ENCODE peak calls at places on chromosome 7, in six cellular contexts. One of them, this sample, is unnamed. For H3K27me3, the result is how much of the 10 kb centered on the place peaks cover.

GRCh38 chr7:36210542-36210941 is 57.5 kb downstream of the EEPD1 start:
- DNase-seq in GM23338: no peak
- DNase-seq in body of pancreas: no peak
- DNase-seq in cardiac muscle cell: no peak
- DNase-seq in astrocyte: no peak
- DNase-seq in psoas muscle: peak
- DNase-seq in this sample: no peak

GRCh38 chr7:34382166-34382893 is 275.7 kb upstream of the NPSR1 start:
- DNase-seq in GM23338: no peak
- DNase-seq in body of pancreas: no peak
- DNase-seq in cardiac muscle cell: no peak
- DNase-seq in astrocyte: no peak
- DNase-seq in psoas muscle: no peak
- DNase-seq in this sample: no peak

GRCh38 chr7:23542752-23543151 is 11.0 kb upstream of the TRA2A start:
- DNase-seq in GM23338: no peak
- DNase-seq in body of pancreas: no peak
- DNase-seq in cardiac muscle cell: no peak
- DNase-seq in astrocyte: no peak
- DNase-seq in psoas muscle: no peak
- DNase-seq in this sample: no peak

GRCh38 chr7:130149575-130150139 is 55.5 kb downstream of the TMEM209 start:
- DNase-seq in GM23338: no peak
- DNase-seq in body of pancreas: peak
- DNase-seq in cardiac muscle cell: no peak
- DNase-seq in astrocyte: no peak
- DNase-seq in psoas muscle: no peak
- DNase-seq in this sample: no peak

GRCh38 chr7:124701955-124702354 is 63.6 kb downstream of the GPR37 start:
- DNase-seq in GM23338: no peak
- DNase-seq in body of pancreas: no peak
- DNase-seq in cardiac muscle cell: no peak
- DNase-seq in astrocyte: peak
- DNase-seq in psoas muscle: no peak
- DNase-seq in this sample: no peak

GRCh38 chr7:41578700-41579099 is 124.2 kb downstream of the INHBA start:
- DNase-seq in GM23338: no peak
- DNase-seq in body of pancreas: no peak
- DNase-seq in cardiac muscle cell: no peak
- DNase-seq in astrocyte: peak
- DNase-seq in psoas muscle: no peak
- DNase-seq in this sample: no peak

GRCh38 chr7:91201731-91202130 is 62.5 kb upstream of the FZD1 start:
- DNase-seq in GM23338: no peak
- DNase-seq in body of pancreas: no peak
- DNase-seq in cardiac muscle cell: no peak
- DNase-seq in astrocyte: no peak
- DNase-seq in psoas muscle: no peak
- DNase-seq in this sample: peak

GRCh38 chr7:130935564-130936157 is 201.7 kb upstream of the KLF14 start:
- DNase-seq in GM23338: no peak
- DNase-seq in body of pancreas: no peak
- DNase-seq in cardiac muscle cell: no peak
- DNase-seq in astrocyte: no peak
- DNase-seq in psoas muscle: no peak
- DNase-seq in this sample: no peak

GRCh38 chr7:155278921-155279320 is 18.8 kb upstream of the INSIG1 start:
- DNase-seq in GM23338: no peak
- DNase-seq in body of pancreas: no peak
- DNase-seq in cardiac muscle cell: no peak
- DNase-seq in astrocyte: no peak
- DNase-seq in psoas muscle: no peak
- DNase-seq in this sample: no peak

GRCh38 chr7:8597565-8597964 is 164.2 kb downstream of the NXPH1 start:
- DNase-seq in GM23338: no peak
- DNase-seq in body of pancreas: no peak
- DNase-seq in cardiac muscle cell: no peak
- DNase-seq in astrocyte: no peak
- DNase-seq in psoas muscle: no peak
- DNase-seq in this sample: no peak

GRCh38 chr7:84913731-84914130 is 273.1 kb downstream of the SEMA3D start:
- DNase-seq in GM23338: no peak
- DNase-seq in body of pancreas: no peak
- DNase-seq in cardiac muscle cell: no peak
- DNase-seq in astrocyte: peak
- DNase-seq in psoas muscle: no peak
- DNase-seq in this sample: no peak

GRCh38 chr7:114939484-114940097 is 17.7 kb downstream of the MDFIC start:
- DNase-seq in GM23338: peak
- DNase-seq in body of pancreas: no peak
- DNase-seq in cardiac muscle cell: no peak
- DNase-seq in astrocyte: no peak
- DNase-seq in psoas muscle: no peak
- DNase-seq in this sample: no peak

GRCh38 chr7:1492640-1493039 is 11.5 kb downstream of the INTS1 start:
- DNase-seq in GM23338: no peak
- DNase-seq in body of pancreas: no peak
- DNase-seq in cardiac muscle cell: no peak
- DNase-seq in astrocyte: no peak
- DNase-seq in psoas muscle: no peak
- DNase-seq in this sample: no peak

GRCh38 chr7:128137096-128137655 is 103.9 kb upstream of the LEP start:
- DNase-seq in GM23338: no peak
- DNase-seq in body of pancreas: no peak
- DNase-seq in cardiac muscle cell: peak
- DNase-seq in astrocyte: no peak
- DNase-seq in psoas muscle: no peak
- DNase-seq in this sample: no peak

GRCh38 chr7:7498881-7499280 is 36.8 kb downstream of the COL28A1 start:
- DNase-seq in GM23338: no peak
- DNase-seq in body of pancreas: no peak
- DNase-seq in cardiac muscle cell: no peak
- DNase-seq in astrocyte: no peak
- DNase-seq in psoas muscle: no peak
- DNase-seq in this sample: no peak

GRCh38 chr7:75772081-75773077 is at the start of gene CCL26:
- DNase-seq in GM23338: no peak
- DNase-seq in body of pancreas: peak
- DNase-seq in cardiac muscle cell: peak
- DNase-seq in astrocyte: peak
- DNase-seq in psoas muscle: peak
- DNase-seq in this sample: no peak

GRCh38 chr7:55432937-55433784 is 68.0 kb downstream of the LANCL2 start:
- DNase-seq in GM23338: peak
- DNase-seq in body of pancreas: no peak
- DNase-seq in cardiac muscle cell: peak
- DNase-seq in astrocyte: no peak
- DNase-seq in psoas muscle: no peak
- DNase-seq in this sample: peak

GRCh38 chr7:128189231-128189930 is 51.7 kb upstream of the LEP start:
- DNase-seq in GM23338: no peak
- DNase-seq in body of pancreas: no peak
- DNase-seq in cardiac muscle cell: no peak
- DNase-seq in astrocyte: no peak
- DNase-seq in psoas muscle: no peak
- DNase-seq in this sample: no peak

GRCh38 chr7:121020243-121020642 is 31.7 kb downstream of the CPED1 start:
- DNase-seq in GM23338: no peak
- DNase-seq in body of pancreas: no peak
- DNase-seq in cardiac muscle cell: peak
- DNase-seq in astrocyte: peak
- DNase-seq in psoas muscle: no peak
- DNase-seq in this sample: no peak

GRCh38 chr7:28754027-28754426 is 204.1 kb downstream of the TRIL start:
- DNase-seq in GM23338: no peak
- DNase-seq in body of pancreas: no peak
- DNase-seq in cardiac muscle cell: peak
- DNase-seq in astrocyte: peak
- DNase-seq in psoas muscle: no peak
- DNase-seq in this sample: no peak

GRCh38 chr7:46775776-46776175 is 806.1 kb downstream of the TNS3 start:
- DNase-seq in GM23338: no peak
- DNase-seq in body of pancreas: no peak
- DNase-seq in cardiac muscle cell: no peak
- DNase-seq in astrocyte: no peak
- DNase-seq in psoas muscle: no peak
- DNase-seq in this sample: no peak

GRCh38 chr7:5690931-5691461 is 90.5 kb downstream of the RNF216 start:
- DNase-seq in GM23338: no peak
- DNase-seq in body of pancreas: no peak
- DNase-seq in cardiac muscle cell: no peak
- DNase-seq in astrocyte: no peak
- DNase-seq in psoas muscle: peak
- DNase-seq in this sample: no peak

GRCh38 chr7:80318081-80318480 is 183.4 kb downstream of the GNAI1 start:
- DNase-seq in GM23338: peak
- DNase-seq in body of pancreas: no peak
- DNase-seq in cardiac muscle cell: no peak
- DNase-seq in astrocyte: no peak
- DNase-seq in psoas muscle: no peak
- DNase-seq in this sample: no peak

GRCh38 chr7:21134631-21135030 is 293.3 kb upstream of the SP4 start:
- DNase-seq in GM23338: no peak
- DNase-seq in body of pancreas: no peak
- DNase-seq in cardiac muscle cell: no peak
- DNase-seq in astrocyte: no peak
- DNase-seq in psoas muscle: no peak
- DNase-seq in this sample: no peak

GRCh38 chr7:124459101-124460052 is 306.2 kb downstream of the GPR37 start:
- DNase-seq in GM23338: no peak
- DNase-seq in body of pancreas: peak
- DNase-seq in cardiac muscle cell: no peak
- DNase-seq in astrocyte: peak
- DNase-seq in psoas muscle: no peak
- DNase-seq in this sample: no peak

GRCh38 chr7:15686209-15686956 is at the start of gene MEOX2:
- DNase-seq in GM23338: peak
- DNase-seq in body of pancreas: peak
- DNase-seq in cardiac muscle cell: peak
- DNase-seq in astrocyte: peak
- DNase-seq in psoas muscle: peak
- DNase-seq in this sample: peak
- H3K4me3 ChIP-seq in GM23338: peak
- H3K4me3 ChIP-seq in body of pancreas: no peak
- H3K4me3 ChIP-seq in cardiac muscle cell: peak
- H3K4me3 ChIP-seq in astrocyte: peak
- H3K4me3 ChIP-seq in psoas muscle: peak
- H3K4me3 ChIP-seq in this sample: peak

GRCh38 chr7:27148031-27148775 is 629 bp upstream of the HOXA6 start:
- DNase-seq in GM23338: peak
- DNase-seq in body of pancreas: peak
- DNase-seq in cardiac muscle cell: no peak
- DNase-seq in astrocyte: no peak
- DNase-seq in psoas muscle: peak
- DNase-seq in this sample: no peak
- H3K27me3 ChIP-seq in GM23338: half or more
- H3K27me3 ChIP-seq in body of pancreas: under half
- H3K27me3 ChIP-seq in cardiac muscle cell: half or more
- H3K27me3 ChIP-seq in astrocyte: half or more
- H3K27me3 ChIP-seq in psoas muscle: under half
- H3K27me3 ChIP-seq in this sample: half or more

GRCh38 chr7:101625076-101625914 is 3.8 kb downstream of the MYL10 start:
- DNase-seq in GM23338: peak
- DNase-seq in body of pancreas: no peak
- DNase-seq in cardiac muscle cell: peak
- DNase-seq in astrocyte: peak
- DNase-seq in psoas muscle: no peak
- DNase-seq in this sample: no peak
- TF ChIP-seq CTCF in GM23338: peak
- TF ChIP-seq CTCF in body of pancreas: no peak
- TF ChIP-seq CTCF in cardiac muscle cell: peak
- TF ChIP-seq CTCF in astrocyte: peak
- TF ChIP-seq CTCF in psoas muscle: no peak
- TF ChIP-seq CTCF in this sample: no peak

GRCh38 chr7:150382123-150382843 is 3.2 kb downstream of the ZNF775 start:
- DNase-seq in GM23338: no peak
- DNase-seq in body of pancreas: no peak
- DNase-seq in cardiac muscle cell: no peak
- DNase-seq in astrocyte: no peak
- DNase-seq in psoas muscle: no peak
- DNase-seq in this sample: no peak
- H3K4me3 ChIP-seq in GM23338: no peak
- H3K4me3 ChIP-seq in body of pancreas: no peak
- H3K4me3 ChIP-seq in cardiac muscle cell: no peak
- H3K4me3 ChIP-seq in astrocyte: no peak
- H3K4me3 ChIP-seq in psoas muscle: no peak
- H3K4me3 ChIP-seq in this sample: no peak

GRCh38 chr7:27203964-27204594 is 4.2 kb upstream of the HOXA13 start:
- DNase-seq in GM23338: no peak
- DNase-seq in body of pancreas: no peak
- DNase-seq in cardiac muscle cell: no peak
- DNase-seq in astrocyte: no peak
- DNase-seq in psoas muscle: no peak
- DNase-seq in this sample: no peak
- H3K27me3 ChIP-seq in GM23338: half or more
- H3K27me3 ChIP-seq in body of pancreas: under half
- H3K27me3 ChIP-seq in cardiac muscle cell: half or more
- H3K27me3 ChIP-seq in astrocyte: half or more
- H3K27me3 ChIP-seq in psoas muscle: under half
- H3K27me3 ChIP-seq in this sample: half or more

DNA sequence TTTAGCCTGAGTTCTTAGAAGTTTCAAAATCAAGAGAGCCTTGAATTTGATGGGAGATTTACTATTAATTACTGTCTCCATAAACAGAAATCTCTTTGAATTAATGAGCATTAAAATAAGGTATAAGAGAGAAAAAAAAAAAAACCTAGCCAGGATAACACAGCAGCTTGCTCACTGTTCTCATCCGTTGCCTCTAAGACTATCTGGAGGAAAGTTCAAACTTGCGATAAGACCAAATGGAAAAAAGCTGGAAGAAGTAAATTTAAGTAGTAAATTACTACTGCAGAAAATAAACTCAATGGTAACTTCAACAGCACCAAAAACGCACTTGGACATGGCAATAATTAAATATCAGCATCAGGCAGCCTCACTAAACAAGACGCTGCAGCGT is 36.7 kb downstream of the GNA12 start:
- DNase-seq in GM23338: no peak
- DNase-seq in body of pancreas: no peak
- DNase-seq in cardiac muscle cell: peak
- DNase-seq in astrocyte: no peak
- DNase-seq in psoas muscle: no peak
- DNase-seq in this sample: no peak
- TF ChIP-seq CTCF in GM23338: no peak
- TF ChIP-seq CTCF in body of pancreas: no peak
- TF ChIP-seq CTCF in cardiac muscle cell: no peak
- TF ChIP-seq CTCF in astrocyte: no peak
- TF ChIP-seq CTCF in psoas muscle: no peak
- TF ChIP-seq CTCF in this sample: no peak

GRCh38 chr7:100472121-100472851 is 6.7 kb downstream of the TSC22D4 start:
- DNase-seq in GM23338: no peak
- DNase-seq in body of pancreas: no peak
- DNase-seq in cardiac muscle cell: no peak
- DNase-seq in astrocyte: no peak
- DNase-seq in psoas muscle: no peak
- DNase-seq in this sample: no peak
- H3K4me3 ChIP-seq in GM23338: no peak
- H3K4me3 ChIP-seq in body of pancreas: no peak
- H3K4me3 ChIP-seq in cardiac muscle cell: no peak
- H3K4me3 ChIP-seq in astrocyte: no peak
- H3K4me3 ChIP-seq in psoas muscle: no peak
- H3K4me3 ChIP-seq in this sample: no peak